ENCODE peak calls at places on chromosomes 1 and 21, in six cellular contexts. One of them, this sample, is unnamed.
A peak's percentile ranks its signal among the peaks of the same experiment; 100 is the strongest.

GRCh38 chr21:15159382-15160020 is 94.7 kb upstream of the NRIP1 start:
- DNase-seq in dorsolateral prefrontal cortex: no peak
- DNase-seq in A549: no peak
- DNase-seq in GM12865: peak; percentile 7
- DNase-seq in AG09319: no peak
- DNase-seq in heart right ventricle: no peak
- DNase-seq in this sample: no peak

GRCh38 chr21:15277498-15277897 is 212.7 kb upstream of the NRIP1 start:
- DNase-seq in dorsolateral prefrontal cortex: no peak
- DNase-seq in GM12865: no peak
- DNase-seq in A549: no peak
- DNase-seq in AG09319: no peak
- DNase-seq in heart right ventricle: no peak
- DNase-seq in this sample: no peak

GRCh38 chr1:59212715-59213114 is 84.2 kb upstream of the FGGY start:
- DNase-seq in dorsolateral prefrontal cortex: no peak
- DNase-seq in heart right ventricle: no peak
- DNase-seq in GM12865: no peak
- DNase-seq in AG09319: no peak
- DNase-seq in A549: no peak
- DNase-seq in this sample: no peak

GRCh38 chr1:82632164-82632563 is 831.4 kb downstream of the ADGRL2 start:
- DNase-seq in GM12865: no peak
- DNase-seq in AG09319: no peak
- DNase-seq in A549: no peak
- DNase-seq in dorsolateral prefrontal cortex: no peak
- DNase-seq in heart right ventricle: no peak
- DNase-seq in this sample: no peak

GRCh38 chr21:17250651-17251294 is 262.1 kb upstream of the CXADR start:
- DNase-seq in heart right ventricle: no peak
- DNase-seq in dorsolateral prefrontal cortex: no peak
- DNase-seq in AG09319: no peak
- DNase-seq in A549: no peak
- DNase-seq in GM12865: no peak
- DNase-seq in this sample: no peak

GRCh38 chr1:224873645-224874369 is 55.7 kb upstream of the DNAH14 start:
- DNase-seq in AG09319: peak; percentile 11
- DNase-seq in heart right ventricle: no peak
- DNase-seq in dorsolateral prefrontal cortex: no peak
- DNase-seq in A549: peak; percentile 39
- DNase-seq in GM12865: no peak
- DNase-seq in this sample: no peak

GRCh38 chr1:1975535-1975934 is 28.1 kb downstream of the CFAP74 start:
- DNase-seq in GM12865: no peak
- DNase-seq in heart right ventricle: no peak
- DNase-seq in dorsolateral prefrontal cortex: no peak
- DNase-seq in AG09319: no peak
- DNase-seq in A549: no peak
- DNase-seq in this sample: no peak

GRCh38 chr1:151327903-151328674 is 873 bp upstream of the PI4KB start:
- DNase-seq in dorsolateral prefrontal cortex: peak; percentile 22
- DNase-seq in A549: peak; percentile 47
- DNase-seq in heart right ventricle: no peak
- DNase-seq in AG09319: no peak
- DNase-seq in GM12865: no peak
- DNase-seq in this sample: no peak

GRCh38 chr1:111938123-111938522 is 51.3 kb downstream of the KCND3 start:
- DNase-seq in dorsolateral prefrontal cortex: no peak
- DNase-seq in AG09319: no peak
- DNase-seq in A549: no peak
- DNase-seq in GM12865: peak; percentile 3
- DNase-seq in heart right ventricle: no peak
- DNase-seq in this sample: no peak

GRCh38 chr1:229846351-229846750 is 220.3 kb downstream of the URB2 start:
- DNase-seq in AG09319: no peak
- DNase-seq in heart right ventricle: no peak
- DNase-seq in dorsolateral prefrontal cortex: no peak
- DNase-seq in A549: no peak
- DNase-seq in GM12865: no peak
- DNase-seq in this sample: no peak

GRCh38 chr1:58888776-58889341 is 105.0 kb upstream of the JUN start:
- DNase-seq in GM12865: no peak
- DNase-seq in dorsolateral prefrontal cortex: no peak
- DNase-seq in AG09319: no peak
- DNase-seq in A549: no peak
- DNase-seq in heart right ventricle: no peak
- DNase-seq in this sample: no peak

GRCh38 chr1:198880397-198880796 is 241.6 kb downstream of the PTPRC start:
- DNase-seq in dorsolateral prefrontal cortex: no peak
- DNase-seq in heart right ventricle: no peak
- DNase-seq in GM12865: no peak
- DNase-seq in A549: no peak
- DNase-seq in AG09319: no peak
- DNase-seq in this sample: no peak

GRCh38 chr1:177514207-177514606 is 343.4 kb downstream of the BRINP2 start:
- DNase-seq in dorsolateral prefrontal cortex: no peak
- DNase-seq in A549: no peak
- DNase-seq in GM12865: no peak
- DNase-seq in heart right ventricle: no peak
- DNase-seq in AG09319: no peak
- DNase-seq in this sample: no peak

GRCh38 chr1:49298304-49298703 is 521.6 kb upstream of the BEND5 start:
- DNase-seq in A549: no peak
- DNase-seq in GM12865: no peak
- DNase-seq in dorsolateral prefrontal cortex: peak; percentile 28
- DNase-seq in heart right ventricle: no peak
- DNase-seq in AG09319: no peak
- DNase-seq in this sample: no peak

GRCh38 chr1:63327417-63328139 is 5.2 kb downstream of the FOXD3 start:
- DNase-seq in dorsolateral prefrontal cortex: no peak
- DNase-seq in A549: peak; percentile 72
- DNase-seq in heart right ventricle: no peak
- DNase-seq in GM12865: peak; percentile 61
- DNase-seq in AG09319: peak; percentile 11
- DNase-seq in this sample: no peak

GRCh38 chr1:210407207-210407886 is 78.6 kb downstream of the HHAT start:
- DNase-seq in GM12865: peak; percentile 68
- DNase-seq in A549: peak; percentile 60
- DNase-seq in AG09319: peak; percentile 16
- DNase-seq in heart right ventricle: peak; percentile 47
- DNase-seq in dorsolateral prefrontal cortex: peak; percentile 72
- DNase-seq in this sample: peak; percentile 56

GRCh38 chr1:156337052-156337887 is 822 bp downstream of the CCT3 start:
- DNase-seq in dorsolateral prefrontal cortex: no peak
- DNase-seq in GM12865: peak; percentile 7
- DNase-seq in A549: peak; percentile 14
- DNase-seq in AG09319: no peak
- DNase-seq in heart right ventricle: no peak
- DNase-seq in this sample: no peak

GRCh38 chr1:173341307-173341706 is 134.2 kb upstream of the TNFSF4 start:
- DNase-seq in GM12865: no peak
- DNase-seq in heart right ventricle: peak; percentile 29
- DNase-seq in A549: no peak
- DNase-seq in AG09319: no peak
- DNase-seq in dorsolateral prefrontal cortex: no peak
- DNase-seq in this sample: no peak

GRCh38 chr1:206606867-206607266 is 5.4 kb downstream of the EIF2D start:
- DNase-seq in AG09319: no peak
- DNase-seq in A549: peak; percentile 65
- DNase-seq in dorsolateral prefrontal cortex: no peak
- DNase-seq in heart right ventricle: no peak
- DNase-seq in GM12865: peak; percentile 65
- DNase-seq in this sample: no peak

GRCh38 chr1:4161271-4162006 is 261.4 kb upstream of the C1orf174 start:
- DNase-seq in heart right ventricle: no peak
- DNase-seq in AG09319: no peak
- DNase-seq in dorsolateral prefrontal cortex: no peak
- DNase-seq in A549: no peak
- DNase-seq in GM12865: no peak
- DNase-seq in this sample: no peak

GRCh38 chr21:15222711-15223110 is 157.9 kb upstream of the NRIP1 start:
- DNase-seq in AG09319: no peak
- DNase-seq in dorsolateral prefrontal cortex: no peak
- DNase-seq in heart right ventricle: no peak
- DNase-seq in A549: no peak
- DNase-seq in GM12865: peak; percentile 18
- DNase-seq in this sample: no peak

GRCh38 chr1:116260621-116261020 is 112.4 kb upstream of the ATP1A1 start:
- DNase-seq in dorsolateral prefrontal cortex: no peak
- DNase-seq in AG09319: no peak
- DNase-seq in heart right ventricle: no peak
- DNase-seq in GM12865: no peak
- DNase-seq in A549: no peak
- DNase-seq in this sample: no peak

GRCh38 chr1:40338745-40339419 is 21.8 kb upstream of the COL9A2 start:
- DNase-seq in AG09319: peak; percentile 36
- DNase-seq in heart right ventricle: peak; percentile 67
- DNase-seq in A549: peak; percentile 80
- DNase-seq in dorsolateral prefrontal cortex: peak; percentile 61
- DNase-seq in GM12865: peak; percentile 93
- DNase-seq in this sample: peak; percentile 62

GRCh38 chr1:76867342-76868130 is at the start of gene ST6GALNAC5:
- DNase-seq in GM12865: no peak
- DNase-seq in dorsolateral prefrontal cortex: peak; percentile 30
- DNase-seq in AG09319: no peak
- DNase-seq in A549: peak; percentile 5
- DNase-seq in heart right ventricle: no peak
- DNase-seq in this sample: no peak

GRCh38 chr1:64043328-64043727 is 160.1 kb upstream of the UBE2U start:
- DNase-seq in GM12865: no peak
- DNase-seq in heart right ventricle: no peak
- DNase-seq in AG09319: no peak
- DNase-seq in dorsolateral prefrontal cortex: no peak
- DNase-seq in A549: no peak
- DNase-seq in this sample: no peak

GRCh38 chr1:18539171-18539570 is 58.4 kb downstream of the KLHDC7A start:
- DNase-seq in heart right ventricle: no peak
- DNase-seq in AG09319: no peak
- DNase-seq in A549: no peak
- DNase-seq in dorsolateral prefrontal cortex: no peak
- DNase-seq in GM12865: no peak
- DNase-seq in this sample: no peak

GRCh38 chr21:23223882-23224281 is 2225.7 kb downstream of the NCAM2 start:
- DNase-seq in A549: no peak
- DNase-seq in AG09319: no peak
- DNase-seq in dorsolateral prefrontal cortex: no peak
- DNase-seq in GM12865: no peak
- DNase-seq in heart right ventricle: no peak
- DNase-seq in this sample: no peak

DNA sequence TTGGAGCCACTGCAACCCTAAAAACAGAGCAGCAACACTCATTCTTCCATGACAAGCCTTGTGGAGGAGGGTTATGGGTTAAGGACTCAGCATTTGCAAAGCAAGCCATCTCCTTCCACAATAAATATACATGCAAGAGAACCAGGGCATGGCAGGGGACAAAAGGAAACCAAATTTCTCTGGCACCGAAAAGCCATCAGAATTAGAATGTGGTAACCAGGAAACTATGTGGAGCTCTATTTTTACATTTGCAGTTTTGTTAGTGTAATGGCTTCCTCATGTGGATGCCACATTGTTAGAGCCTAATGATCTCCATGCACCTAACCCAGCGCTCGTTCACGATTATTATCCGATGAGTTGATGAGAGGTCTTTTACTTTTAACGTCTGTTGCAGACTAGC is 91.7 kb downstream of the NAV1 start:
- DNase-seq in AG09319: no peak
- DNase-seq in heart right ventricle: no peak
- DNase-seq in GM12865: no peak
- DNase-seq in A549: no peak
- DNase-seq in dorsolateral prefrontal cortex: no peak
- DNase-seq in this sample: no peak
- TF ChIP-seq CTCF in AG09319: no peak
- TF ChIP-seq CTCF in heart right ventricle: no peak
- TF ChIP-seq CTCF in GM12865: no peak
- TF ChIP-seq CTCF in A549: no peak
- TF ChIP-seq CTCF in dorsolateral prefrontal cortex: no peak
- TF ChIP-seq CTCF in this sample: no peak

GRCh38 chr1:34547043-34547674 is 207.7 kb upstream of the GJB5 start:
- DNase-seq in dorsolateral prefrontal cortex: no peak
- DNase-seq in heart right ventricle: no peak
- DNase-seq in A549: peak; percentile 3
- DNase-seq in GM12865: no peak
- DNase-seq in AG09319: no peak
- DNase-seq in this sample: no peak

DNA sequence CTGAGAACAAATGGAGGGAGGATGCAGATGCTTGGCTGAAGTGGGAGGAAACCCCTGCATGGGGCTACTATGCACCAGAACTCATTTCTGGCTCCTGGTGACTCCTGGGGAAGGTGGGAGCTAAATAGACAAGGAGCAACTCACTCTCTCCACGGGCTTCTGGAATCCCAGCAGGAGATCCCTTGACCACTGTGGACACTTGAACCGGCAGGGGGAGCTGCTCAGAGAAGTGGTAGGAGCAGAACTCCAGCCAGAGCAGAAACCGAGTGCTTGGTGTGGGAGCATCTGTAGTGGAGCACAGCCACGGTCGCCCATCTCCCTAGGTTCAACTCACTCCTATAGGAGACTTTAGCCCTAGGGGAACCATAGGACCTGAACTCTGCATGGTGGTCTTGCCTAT is 205.6 kb upstream of the GJB5 start:
- DNase-seq in heart right ventricle: no peak
- DNase-seq in GM12865: peak; percentile 26
- DNase-seq in AG09319: no peak
- DNase-seq in dorsolateral prefrontal cortex: no peak
- DNase-seq in A549: peak; percentile 11
- DNase-seq in this sample: no peak
- TF ChIP-seq CTCF in heart right ventricle: no peak
- TF ChIP-seq CTCF in GM12865: peak; percentile 20
- TF ChIP-seq CTCF in AG09319: peak; percentile 10
- TF ChIP-seq CTCF in dorsolateral prefrontal cortex: no peak
- TF ChIP-seq CTCF in A549: no peak
- TF ChIP-seq CTCF in this sample: peak; percentile 3

DNA sequence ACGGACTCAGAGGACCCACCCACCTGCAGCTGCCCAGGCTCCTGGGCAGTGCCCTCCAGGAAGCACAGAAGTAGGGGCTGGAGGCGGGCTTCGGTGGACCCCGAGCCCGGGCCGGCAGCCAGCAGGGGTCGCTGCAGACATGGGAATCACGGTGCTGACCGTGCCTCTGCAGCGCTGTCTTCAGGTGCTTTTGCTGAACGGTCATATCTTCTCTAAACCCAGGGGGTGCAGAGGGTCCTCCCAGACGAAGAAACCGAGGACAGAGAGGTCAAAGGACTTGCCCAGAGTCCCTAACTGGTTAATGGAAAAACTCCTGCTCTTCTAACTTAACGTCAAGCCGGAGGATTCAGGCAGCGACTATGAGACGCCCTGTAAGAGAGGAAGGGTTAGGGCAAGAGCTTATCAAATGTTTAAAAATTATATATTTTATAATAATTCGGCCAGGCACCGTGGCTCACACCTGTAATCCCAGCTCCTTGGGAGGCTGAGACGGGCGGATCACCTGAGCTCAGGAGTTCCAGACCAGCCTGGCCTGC is 21.5 kb upstream of the LEFTY2 start:
- DNase-seq in heart right ventricle: peak; percentile 25
- DNase-seq in AG09319: no peak
- DNase-seq in GM12865: peak; percentile 73
- DNase-seq in A549: peak; percentile 71
- DNase-seq in dorsolateral prefrontal cortex: no peak
- DNase-seq in this sample: no peak
- TF ChIP-seq CTCF in heart right ventricle: peak; percentile 63
- TF ChIP-seq CTCF in AG09319: peak; percentile 47
- TF ChIP-seq CTCF in GM12865: peak; percentile 89
- TF ChIP-seq CTCF in A549: peak; percentile 81
- TF ChIP-seq CTCF in dorsolateral prefrontal cortex: peak; percentile 66
- TF ChIP-seq CTCF in this sample: peak; percentile 53

GRCh38 chr1:23019094-23019850 is at the start of gene KDM1A:
- DNase-seq in dorsolateral prefrontal cortex: peak; percentile 98
- DNase-seq in A549: peak; percentile 97
- DNase-seq in AG09319: peak; percentile 93
- DNase-seq in GM12865: peak; percentile 99
- DNase-seq in heart right ventricle: peak; percentile 98
- DNase-seq in this sample: peak; percentile 44
- TF ChIP-seq CTCF in dorsolateral prefrontal cortex: peak; percentile 57
- TF ChIP-seq CTCF in A549: no peak
- TF ChIP-seq CTCF in AG09319: peak; percentile 5
- TF ChIP-seq CTCF in GM12865: peak; percentile 24
- TF ChIP-seq CTCF in heart right ventricle: peak; percentile 43
- TF ChIP-seq CTCF in this sample: peak; percentile 6

This sample was measured in D721Med.